ENCODE peak calls at places on chromosome 5, in six cellular contexts. One of them, this sample, is unnamed.
A peak's percentile ranks its signal among the peaks of the same experiment; 100 is the strongest.

GRCh38 chr5:141003791-141004601 is 37.7 kb downstream of the PCDHAC2 start:
- DNase-seq in progenitor cell of endocrine pancreas: no peak
- DNase-seq in GM04504: no peak
- DNase-seq in hypothalamus: no peak
- DNase-seq in heart left ventricle: no peak
- DNase-seq in COR-L47: peak; percentile 69
- DNase-seq in this sample: no peak

GRCh38 chr5:77358566-77359205 is 133.4 kb downstream of the WDR41 start:
- DNase-seq in progenitor cell of endocrine pancreas: no peak
- DNase-seq in GM04504: peak; percentile 65
- DNase-seq in hypothalamus: no peak
- DNase-seq in heart left ventricle: no peak
- DNase-seq in COR-L47: no peak
- DNase-seq in this sample: no peak

GRCh38 chr5:112290667-112291066 is 128.4 kb downstream of the EPB41L4A start:
- DNase-seq in progenitor cell of endocrine pancreas: no peak
- DNase-seq in GM04504: no peak
- DNase-seq in hypothalamus: no peak
- DNase-seq in heart left ventricle: no peak
- DNase-seq in COR-L47: no peak
- DNase-seq in this sample: no peak

GRCh38 chr5:10279328-10279727 is 28.4 kb downstream of the CMBL start:
- DNase-seq in progenitor cell of endocrine pancreas: no peak
- DNase-seq in GM04504: no peak
- DNase-seq in hypothalamus: no peak
- DNase-seq in heart left ventricle: no peak
- DNase-seq in COR-L47: no peak
- DNase-seq in this sample: no peak

GRCh38 chr5:1018596-1018995 is 10.0 kb downstream of the NKD2 start:
- DNase-seq in progenitor cell of endocrine pancreas: no peak
- DNase-seq in GM04504: no peak
- DNase-seq in hypothalamus: no peak
- DNase-seq in heart left ventricle: no peak
- DNase-seq in COR-L47: no peak
- DNase-seq in this sample: no peak

GRCh38 chr5:147427784-147428401 is 82.0 kb downstream of the DPYSL3 start:
- DNase-seq in progenitor cell of endocrine pancreas: no peak
- DNase-seq in GM04504: no peak
- DNase-seq in hypothalamus: no peak
- DNase-seq in heart left ventricle: no peak
- DNase-seq in COR-L47: no peak
- DNase-seq in this sample: no peak

GRCh38 chr5:177124486-177124991 is 9.0 kb upstream of the NSD1 start:
- DNase-seq in progenitor cell of endocrine pancreas: no peak
- DNase-seq in GM04504: no peak
- DNase-seq in hypothalamus: no peak
- DNase-seq in heart left ventricle: no peak
- DNase-seq in COR-L47: peak; percentile 2
- DNase-seq in this sample: no peak

GRCh38 chr5:14465086-14465485 is 116.5 kb upstream of the OTULINL start:
- DNase-seq in progenitor cell of endocrine pancreas: no peak
- DNase-seq in GM04504: no peak
- DNase-seq in hypothalamus: no peak
- DNase-seq in heart left ventricle: no peak
- DNase-seq in COR-L47: no peak
- DNase-seq in this sample: no peak

GRCh38 chr5:111530298-111530740 is 18.0 kb upstream of the STARD4 start:
- DNase-seq in progenitor cell of endocrine pancreas: no peak
- DNase-seq in GM04504: no peak
- DNase-seq in hypothalamus: no peak
- DNase-seq in heart left ventricle: peak; percentile 82
- DNase-seq in COR-L47: no peak
- DNase-seq in this sample: peak; percentile 94

GRCh38 chr5:5250758-5251157 is 110.6 kb downstream of the ADAMTS16 start:
- DNase-seq in progenitor cell of endocrine pancreas: no peak
- DNase-seq in GM04504: no peak
- DNase-seq in hypothalamus: no peak
- DNase-seq in heart left ventricle: no peak
- DNase-seq in COR-L47: no peak
- DNase-seq in this sample: peak; percentile 75

GRCh38 chr5:174457141-174457678 is 267.2 kb upstream of the MSX2 start:
- DNase-seq in progenitor cell of endocrine pancreas: no peak
- DNase-seq in GM04504: no peak
- DNase-seq in hypothalamus: no peak
- DNase-seq in heart left ventricle: no peak
- DNase-seq in COR-L47: no peak
- DNase-seq in this sample: no peak

GRCh38 chr5:83513081-83513480 is 41.5 kb downstream of the VCAN start:
- DNase-seq in progenitor cell of endocrine pancreas: no peak
- DNase-seq in GM04504: no peak
- DNase-seq in hypothalamus: no peak
- DNase-seq in heart left ventricle: no peak
- DNase-seq in COR-L47: no peak
- DNase-seq in this sample: no peak

GRCh38 chr5:80871541-80871961 is 88.6 kb upstream of the RASGRF2 start:
- DNase-seq in progenitor cell of endocrine pancreas: no peak
- DNase-seq in GM04504: no peak
- DNase-seq in hypothalamus: no peak
- DNase-seq in heart left ventricle: no peak
- DNase-seq in COR-L47: no peak
- DNase-seq in this sample: no peak

GRCh38 chr5:149937610-149938009 is 7.0 kb downstream of the PDE6A start:
- DNase-seq in progenitor cell of endocrine pancreas: no peak
- DNase-seq in GM04504: no peak
- DNase-seq in hypothalamus: no peak
- DNase-seq in heart left ventricle: no peak
- DNase-seq in COR-L47: peak; percentile 94
- DNase-seq in this sample: no peak

GRCh38 chr5:120684749-120685415 is 220.8 kb downstream of the PRR16 start:
- DNase-seq in progenitor cell of endocrine pancreas: no peak
- DNase-seq in GM04504: no peak
- DNase-seq in hypothalamus: no peak
- DNase-seq in heart left ventricle: no peak
- DNase-seq in COR-L47: no peak
- DNase-seq in this sample: no peak

GRCh38 chr5:96706433-96707111 is 44.4 kb downstream of the CAST start:
- DNase-seq in progenitor cell of endocrine pancreas: no peak
- DNase-seq in GM04504: no peak
- DNase-seq in hypothalamus: no peak
- DNase-seq in heart left ventricle: no peak
- DNase-seq in COR-L47: no peak
- DNase-seq in this sample: no peak